ENCODE peak calls at places on chromosomes 3 and 15, in six cellular contexts. F is thyroid gland, U is stomach, Q is fibroblast of lung, B is substantia nigra, A is GM23338. R is an unnamed sample.

GRCh38 chr3:56342475-56342874 is 125.8 kb downstream of the ERC2 start:
- DNase-seq in A (no peak), U (no peak), B (no peak), Q (no peak), F (no peak), R (no peak)

GRCh38 chr3:53764376-53764775 is 81.8 kb downstream of the CHDH start:
- DNase-seq in B (no peak), A (no peak), Q (no peak), F (no peak), U (no peak), R (no peak)

GRCh38 chr3:192207661-192208060 is 519.7 kb downstream of the FGF12 start:
- DNase-seq in B (no peak), U (no peak), A (no peak), F (peak), Q (no peak), R (no peak)

GRCh38 chr3:481680-482079 is 285.1 kb downstream of the CHL1 start:
- DNase-seq in Q (peak), B (no peak), F (no peak), U (no peak), A (peak), R (no peak)

GRCh38 chr15:74406992-74407705 is 26.6 kb downstream of the SEMA7A start:
- DNase-seq in B (peak), F (no peak), Q (peak), U (no peak), A (peak), R (no peak)

GRCh38 chr3:39907981-39908380 is 98.6 kb downstream of the MYRIP start:
- DNase-seq in B (no peak), F (peak), A (no peak), U (no peak), Q (peak), R (no peak)

GRCh38 chr15:90924375-90924774 is 8.0 kb downstream of the HDDC3 start:
- DNase-seq in Q (no peak), B (no peak), U (no peak), F (no peak), A (no peak), R (no peak)

GRCh38 chr15:41779662-41780157 is 5.4 kb downstream of the MAPKBP1 start:
- DNase-seq in Q (no peak), F (peak), U (no peak), A (no peak), B (no peak), R (no peak)

GRCh38 chr3:64242435-64242834 is 17.2 kb upstream of the PRICKLE2 start:
- DNase-seq in A (no peak), Q (peak), B (no peak), F (peak), U (peak), R (no peak)

GRCh38 chr15:90686435-90687218 is 30.5 kb upstream of the BLM start:
- DNase-seq in A (no peak), U (no peak), B (no peak), F (no peak), Q (no peak), R (no peak)

GRCh38 chr3:194178693-194179092 is 42.7 kb downstream of the HES1 start:
- DNase-seq in B (no peak), A (no peak), U (no peak), Q (no peak), F (no peak), R (no peak)

GRCh38 chr3:111923821-111924220 is 55.0 kb upstream of the ABHD10 start:
- DNase-seq in U (no peak), Q (no peak), A (no peak), F (no peak), B (no peak), R (no peak)

GRCh38 chr15:64975390-64975789 is 14.3 kb downstream of the SPG21 start:
- DNase-seq in Q (no peak), F (no peak), U (no peak), A (no peak), B (no peak), R (no peak)

GRCh38 chr3:127135241-127136023 is 57.5 kb upstream of the PRR23E start:
- DNase-seq in Q (no peak), U (no peak), A (peak), B (peak), F (peak), R (peak)

GRCh38 chr3:116770815-116771450 is 61.4 kb downstream of the TUSC7 start:
- DNase-seq in Q (peak), U (peak), F (peak), B (peak), A (peak), R (peak)

GRCh38 chr15:48644827-48645557 is 517 bp downstream of the FBN1 start:
- DNase-seq in A (peak), F (peak), Q (peak), B (peak), U (no peak), R (peak)

GRCh38 chr15:90184786-90185704 is 16.1 kb upstream of the SEMA4B start:
- DNase-seq in U (peak), Q (peak), F (peak), A (peak), B (peak), R (peak)

GRCh38 chr3:12986031-12986430 is 87.2 kb downstream of the IQSEC1 start:
- DNase-seq in B (no peak), F (no peak), A (no peak), Q (no peak), U (no peak), R (no peak)

GRCh38 chr15:98830034-98830634 is 177.5 kb downstream of the PGPEP1L start:
- DNase-seq in U (no peak), Q (no peak), A (no peak), F (no peak), B (no peak), R (no peak)

GRCh38 chr3:150945226-150945625 is 27.3 kb downstream of the CLRN1 start:
- DNase-seq in A (no peak), B (no peak), Q (peak), F (no peak), U (no peak), R (no peak)

GRCh38 chr15:26073430-26074333 is 210.6 kb upstream of the ATP10A start:
- DNase-seq in A (no peak), U (no peak), F (no peak), B (no peak), Q (no peak), R (no peak)

GRCh38 chr3:27590437-27591320 is 106.5 kb upstream of the SLC4A7 start:
- DNase-seq in F (no peak), U (no peak), A (no peak), Q (peak), B (no peak), R (no peak)

GRCh38 chr3:119494597-119494996 is 3.8 kb upstream of the TIMMDC1 start:
- DNase-seq in U (no peak), Q (no peak), F (no peak), A (peak), B (no peak), R (no peak)

GRCh38 chr3:118536764-118537163 is 497.9 kb downstream of the IGSF11 start:
- DNase-seq in Q (no peak), F (no peak), A (no peak), B (no peak), U (no peak), R (no peak)

GRCh38 chr3:15899438-15899837 is 101.7 kb upstream of the ANKRD28 start:
- DNase-seq in B (no peak), Q (peak), A (no peak), U (no peak), F (peak), R (no peak)

GRCh38 chr15:70053006-70053702 is 44.6 kb downstream of the TLE3 start:
- DNase-seq in Q (no peak), A (no peak), B (peak), F (no peak), U (no peak), R (peak)

GRCh38 chr15:62569460-62570404 is 404.6 kb upstream of the C2CD4B start:
- DNase-seq in Q (peak), B (no peak), A (no peak), U (peak), F (peak), R (no peak)

GRCh38 chr15:64893481-64894394 is 18.0 kb upstream of the ANKDD1A start:
- DNase-seq in Q (peak), A (peak), B (peak), F (peak), U (peak), R (peak)

GRCh38 chr15:72118400-72118978 is at the start of gene SENP8:
- DNase-seq in U (no peak), F (no peak), Q (no peak), B (peak), A (peak), R (no peak)

GRCh38 chr3:116340680-116341216 is 104.5 kb downstream of the LSAMP start:
- DNase-seq in Q (peak), F (no peak), U (no peak), A (no peak), B (no peak), R (no peak)

GRCh38 chr3:146159616-146160232 is 1.3 kb downstream of the PLOD2 start:
- DNase-seq in B (no peak), A (no peak), Q (no peak), U (no peak), F (no peak), R (no peak)

GRCh38 chr3:53721187-53721946 is 124.9 kb downstream of the CHDH start:
- DNase-seq in A (peak), F (peak), B (no peak), Q (no peak), U (no peak), R (peak)

GRCh38 chr15:32849769-32850668 is 132.2 kb downstream of the GREM1 start:
- DNase-seq in B (no peak), Q (peak), A (no peak), U (no peak), F (no peak), R (no peak)

DNA sequence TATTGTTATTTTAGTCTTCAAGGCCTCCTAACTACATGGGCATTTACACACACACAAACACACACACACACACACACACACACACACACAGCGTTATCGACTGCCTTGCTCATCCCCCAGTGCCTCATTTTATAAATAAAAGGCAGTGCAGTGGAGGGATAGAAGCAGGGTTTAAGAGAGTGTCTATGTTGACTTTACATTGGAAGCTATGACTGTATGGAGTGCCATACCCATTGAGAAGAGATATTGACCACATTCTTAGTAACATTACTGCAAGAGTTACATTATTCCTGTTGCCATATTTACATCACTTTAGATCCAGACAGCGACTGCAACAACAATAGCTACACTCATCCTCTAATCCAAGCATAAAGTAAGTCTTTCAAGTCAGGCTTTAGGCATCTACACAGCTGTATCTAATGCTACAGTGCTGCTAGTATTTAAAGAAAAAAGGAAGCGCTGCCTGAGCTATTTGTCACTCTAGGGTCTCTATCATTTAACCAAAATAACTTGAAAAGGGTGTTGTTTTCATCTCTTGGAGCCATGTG is 210.7 kb upstream of the SEMA6D start:
- DNase-seq in F (peak), U (no peak), B (no peak), A (no peak), Q (no peak), R (no peak)
- H3K27ac ChIP-seq in F (no peak), U (no peak), B (no peak), A (no peak), Q (no peak), R (peak)

GRCh38 chr15:40647523-40647922 is 47.5 kb upstream of the RAD51 start:
- DNase-seq in A (no peak), B (no peak), F (no peak), Q (no peak), U (no peak), R (no peak)

DNA sequence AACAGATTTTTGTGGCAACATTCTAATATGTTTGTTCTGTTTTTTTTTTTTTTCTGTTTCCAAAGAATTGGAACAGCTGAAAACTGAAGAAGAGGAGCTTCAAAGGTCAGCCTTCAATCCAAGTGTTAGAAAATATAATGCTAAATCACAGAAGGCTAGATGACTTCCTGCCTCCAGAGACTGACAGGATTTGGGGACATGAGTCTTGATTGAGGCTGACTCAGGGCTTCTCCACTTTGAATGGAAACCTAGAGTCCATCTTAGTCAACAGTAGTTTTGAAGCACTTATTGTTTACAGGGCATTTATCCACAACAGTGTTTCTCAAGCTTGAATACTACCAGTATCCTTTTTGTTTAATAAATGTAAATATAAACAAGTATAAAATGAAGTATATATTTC is 44.5 kb upstream of the RAD51 start:
- DNase-seq in A (no peak), U (no peak), Q (no peak), B (no peak), F (no peak), R (no peak)
- H3K27ac ChIP-seq in A (no peak), U (no peak), Q (no peak), B (no peak), F (no peak), R (no peak)

DNA sequence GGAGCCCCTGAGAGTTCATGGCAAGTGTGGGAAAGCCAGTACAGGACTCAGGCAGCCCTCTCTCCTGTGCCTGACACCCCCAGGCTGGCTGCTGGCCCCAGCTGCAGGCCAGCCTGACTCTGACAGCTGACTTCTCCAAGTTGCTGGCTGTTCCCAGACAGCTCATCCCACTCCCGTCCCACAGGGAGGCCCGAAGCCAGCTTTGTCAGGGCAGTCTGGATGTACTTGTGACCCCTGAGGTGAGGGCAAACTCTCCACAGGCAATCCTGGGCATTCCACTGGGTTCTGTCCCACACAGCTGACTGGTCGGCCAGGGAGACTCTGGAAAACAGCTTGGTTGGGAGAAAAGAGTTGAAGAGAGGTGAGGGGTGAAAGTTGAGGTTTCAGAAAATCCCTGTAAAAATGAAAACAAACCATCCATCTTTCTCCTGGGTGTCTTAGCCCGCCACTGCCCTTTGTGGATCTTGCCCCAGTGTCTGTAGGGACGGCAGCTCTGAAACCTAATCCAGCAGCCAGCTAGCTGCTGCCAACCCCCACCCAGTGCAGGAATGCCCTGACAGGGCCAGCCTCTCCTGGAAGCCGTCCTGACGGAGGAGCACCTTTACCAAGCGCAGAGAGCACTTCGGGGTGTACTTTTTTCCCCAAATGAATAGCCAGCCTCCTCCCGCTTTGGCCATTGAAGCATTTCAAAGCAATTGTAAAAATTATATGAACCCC is 87.9 kb downstream of the DNAJB8 start:
- DNase-seq in A (no peak), B (no peak), U (no peak), Q (peak), F (no peak), R (no peak)
- H3K27ac ChIP-seq in A (no peak), B (no peak), U (peak), Q (no peak), F (no peak), R (no peak)

DNA sequence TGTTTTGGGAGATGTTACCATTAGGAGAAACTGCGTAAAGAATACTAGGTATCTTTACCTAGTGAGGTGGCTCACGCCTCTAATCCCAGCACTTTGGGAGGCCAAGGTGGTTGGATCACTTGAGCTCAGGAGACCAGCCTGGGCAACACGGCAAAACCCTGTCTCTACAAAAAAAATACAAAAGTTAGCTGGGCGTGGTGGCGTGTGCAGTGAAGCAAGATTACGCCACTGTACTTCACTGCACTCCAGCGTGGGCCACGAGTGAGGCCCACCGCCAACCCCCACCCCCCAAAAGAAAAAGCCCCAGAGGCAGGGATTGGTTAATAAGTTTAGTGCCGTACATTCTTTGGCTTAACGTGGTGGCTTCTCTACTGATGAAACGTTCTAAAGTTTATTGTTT is 23.5 kb downstream of the TRIM71 start:
- DNase-seq in Q (no peak), B (no peak), F (peak), U (no peak), A (no peak), R (no peak)
- H3K27ac ChIP-seq in Q (no peak), B (no peak), F (no peak), U (no peak), A (peak), R (no peak)

DNA sequence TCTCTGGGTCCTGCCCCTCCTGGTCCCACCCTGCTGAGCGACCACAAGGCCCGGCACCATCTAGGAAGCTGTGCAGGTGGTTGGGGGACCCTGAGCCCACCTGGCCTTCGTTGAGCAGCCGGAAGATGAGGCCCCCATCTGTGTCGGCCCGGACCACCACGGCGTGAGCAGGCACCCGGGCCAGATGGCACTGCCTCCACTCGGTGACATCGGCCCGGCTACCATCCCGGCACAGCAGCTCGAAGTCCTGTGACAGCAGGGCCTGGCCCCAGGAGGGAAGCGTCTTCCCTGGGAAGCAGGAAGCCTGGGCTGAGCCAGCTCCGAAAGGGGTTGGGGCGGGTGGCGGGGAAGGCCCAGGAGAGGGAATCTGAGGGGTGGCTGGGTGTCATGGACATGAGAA is 12.6 kb downstream of the MELTF start:
- DNase-seq in B (no peak), A (no peak), Q (no peak), U (no peak), F (no peak), R (no peak)
- H3K27ac ChIP-seq in B (no peak), A (no peak), Q (no peak), U (no peak), F (no peak), R (no peak)

GRCh38 chr3:184160456-184160855 is 5.3 kb downstream of the DVL3 start:
- DNase-seq in B (no peak), A (no peak), F (no peak), U (no peak), Q (peak), R (no peak)
- H3K27ac ChIP-seq in B (no peak), A (no peak), F (no peak), U (peak), Q (peak), R (no peak)

DNA sequence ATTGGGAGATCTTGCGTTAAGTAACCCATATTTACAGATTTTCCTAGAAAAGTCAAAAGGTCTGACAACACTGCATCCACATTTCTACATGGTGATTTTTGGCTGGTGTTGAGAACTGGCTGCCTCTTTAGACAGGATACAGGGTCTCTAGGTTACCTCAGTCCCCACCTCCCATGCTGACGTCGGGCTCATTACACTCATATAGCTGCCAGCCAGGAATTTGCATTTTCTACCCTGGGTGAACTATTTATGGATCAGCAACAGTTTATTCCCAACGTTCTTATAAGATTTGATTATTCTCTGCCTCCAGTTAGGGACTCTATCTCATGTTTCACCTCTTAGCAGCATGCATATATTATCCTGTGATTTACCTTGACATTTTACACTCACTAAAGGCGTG is 48.9 kb downstream of the CLDN11 start:
- DNase-seq in U (no peak), Q (no peak), B (no peak), F (no peak), A (no peak), R (no peak)
- H3K27ac ChIP-seq in U (no peak), Q (no peak), B (peak), F (no peak), A (no peak), R (peak)

GRCh38 chr3:159832024-159832423 is 156.6 kb upstream of the IL12A start:
- DNase-seq in A (no peak), Q (no peak), B (no peak), F (no peak), U (no peak), R (no peak)

GRCh38 chr3:159829056-159829995 is 159.3 kb upstream of the IL12A start:
- DNase-seq in B (peak), F (peak), Q (peak), U (no peak), A (no peak), R (no peak)

GRCh38 chr3:159831466-159831865 is 157.2 kb upstream of the IL12A start:
- DNase-seq in U (no peak), B (no peak), A (no peak), Q (no peak), F (no peak), R (no peak)

GRCh38 chr3:159828542-159828943 is 160.1 kb upstream of the IL12A start:
- DNase-seq in F (no peak), Q (peak), B (no peak), U (no peak), A (peak), R (no peak)

DNA sequence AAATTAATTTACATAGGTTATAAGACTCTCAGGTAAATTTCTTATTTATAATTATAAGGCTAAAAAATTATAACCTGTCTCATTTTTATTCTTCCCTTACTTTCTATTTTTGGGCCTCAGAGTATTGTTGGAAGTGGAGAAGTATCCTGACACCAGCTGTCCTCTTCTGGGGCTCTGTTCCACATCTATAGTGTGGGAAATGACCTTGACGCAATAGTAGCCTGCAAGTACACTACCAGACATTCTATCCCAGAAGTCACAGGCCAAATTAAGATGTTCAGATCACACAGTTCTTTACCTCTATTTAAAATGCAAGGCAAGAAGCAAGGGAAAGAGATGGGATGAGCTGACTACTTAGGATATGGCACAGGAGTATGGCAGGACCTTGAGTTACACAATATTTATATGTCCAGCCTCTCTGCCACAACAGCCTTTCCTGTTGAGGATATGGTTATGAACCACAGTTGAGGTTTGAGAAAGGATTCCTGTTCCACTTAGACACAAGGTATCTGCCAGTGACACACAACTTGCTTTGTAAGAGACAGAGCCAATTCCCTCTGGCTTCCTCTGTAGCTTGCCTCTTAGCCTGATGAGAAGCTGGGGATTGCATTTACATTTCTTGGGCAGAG is 158.0 kb upstream of the IL12A start:
- DNase-seq in A (no peak), Q (peak), B (no peak), U (no peak), F (no peak), R (no peak)
- H3K27ac ChIP-seq in A (no peak), Q (no peak), B (peak), U (peak), F (no peak), R (no peak)

R was measured in caudate nucleus.